ENCODE peak calls at places on chromosomes 11 and 22, in five cellular contexts. U, G, X, V and B are unnamed samples.

GRCh38 chr11:123537726-123538125 is 107.7 kb downstream of the GRAMD1B start:
- DNase-seq in U (peak; percentile 52), G (no peak), X (no peak), V (no peak), B (no peak)

GRCh38 chr11:18364495-18365047 is 29.8 kb upstream of the LDHA start:
- DNase-seq in U (no peak), G (no peak), X (no peak), V (no peak), B (no peak)

GRCh38 chr11:120381401-120381800 is 45.2 kb downstream of the ARHGEF12 start:
- DNase-seq in U (no peak), G (no peak), X (no peak), V (no peak), B (no peak)

GRCh38 chr22:44618400-44618799 is 83.6 kb upstream of the PRR5 start:
- DNase-seq in U (no peak), G (no peak), X (no peak), V (no peak), B (no peak)

GRCh38 chr11:118009821-118010737 is 23.9 kb downstream of the IL10RA start:
- DNase-seq in U (peak; percentile 26), G (no peak), X (no peak), V (no peak), B (no peak)

GRCh38 chr22:40323681-40324083 is 22.6 kb upstream of the ADSL start:
- DNase-seq in U (no peak), G (no peak), X (no peak), V (no peak), B (no peak)

GRCh38 chr11:50072226-50073112 is 39.8 kb downstream of the OR4C45 start:
- DNase-seq in U (no peak), G (no peak), X (no peak), V (no peak), B (no peak)

GRCh38 chr11:94933225-94934130 is 39.9 kb downstream of the CWC15 start:
- DNase-seq in U (peak; percentile 50), G (no peak), X (peak; percentile 31), V (peak; percentile 46), B (no peak)

GRCh38 chr11:73521621-73522020 is 76.3 kb downstream of the FAM168A start:
- DNase-seq in U (no peak), G (no peak), X (no peak), V (no peak), B (no peak)

GRCh38 chr22:43303166-43303565 is 40.0 kb downstream of the SCUBE1 start:
- DNase-seq in U (no peak), G (peak; percentile 7), X (no peak), V (no peak), B (no peak)

GRCh38 chr11:127037001-127037400 is 36.4 kb upstream of the KIRREL3 start:
- DNase-seq in U (no peak), G (no peak), X (no peak), V (no peak), B (no peak)

GRCh38 chr11:105577645-105578044 is 32.2 kb upstream of the GRIA4 start:
- DNase-seq in U (no peak), G (no peak), X (no peak), V (no peak), B (no peak)
- TF ChIP-seq CTCF in U (peak; percentile 42), G (no peak), X (no peak), V (no peak), B (no peak)

DNA sequence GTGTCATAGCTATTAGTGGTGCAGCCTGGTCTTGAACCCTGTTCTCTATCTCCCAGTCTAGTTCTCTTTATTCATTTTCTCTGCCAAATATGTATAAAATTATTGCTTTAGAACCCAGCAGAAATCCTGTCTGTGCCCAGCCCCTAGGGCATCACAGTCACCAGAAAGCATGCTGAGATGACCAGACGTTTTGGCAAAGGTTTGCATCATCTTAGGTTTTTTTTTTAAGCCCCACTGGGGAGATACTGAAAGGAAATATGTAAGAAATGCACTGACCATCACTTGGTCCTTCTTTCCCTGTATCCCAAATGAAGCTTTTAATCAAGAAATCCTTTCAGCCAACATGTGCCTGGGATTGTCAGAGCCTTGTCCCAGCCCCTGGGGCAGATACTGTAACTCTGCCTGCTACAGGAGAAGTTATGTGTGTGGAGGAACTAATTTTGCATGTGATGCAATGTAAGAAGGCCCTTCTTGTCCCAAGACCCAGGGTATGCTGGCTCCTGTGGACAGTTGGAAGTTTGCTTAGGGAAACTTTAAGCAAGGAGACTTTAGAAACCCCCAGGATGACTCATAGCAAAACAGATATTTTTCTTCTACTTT is 65.5 kb downstream of the PPFIBP2 start:
- DNase-seq in U (peak; percentile 44), G (no peak), X (peak; percentile 55), V (no peak), B (no peak)
- H3K4me1 ChIP-seq in U (peaks cover 49% of the 10 kb centered on the region), G (no peaks in the 10 kb centered on the region), X (peaks cover 96% of the 10 kb centered on the region), V (peaks cover 90% of the 10 kb centered on the region), B (peaks cover 34% of the 10 kb centered on the region)

GRCh38 chr11:61853698-61854169 is 25.6 kb downstream of the FADS2 start:
- DNase-seq in U (no peak), G (no peak), X (no peak), V (no peak), B (no peak)

GRCh38 chr11:61850687-61851086 is 22.6 kb downstream of the FADS2 start:
- DNase-seq in U (no peak), G (no peak), X (no peak), V (no peak), B (no peak)

GRCh38 chr11:61851128-61851899 is 23.2 kb downstream of the FADS2 start:
- DNase-seq in U (no peak), G (no peak), X (no peak), V (peak; percentile 72), B (no peak)

GRCh38 chr11:61854206-61854875 is 26.2 kb downstream of the FADS2 start:
- DNase-seq in U (no peak), G (no peak), X (no peak), V (no peak), B (no peak)

DNA sequence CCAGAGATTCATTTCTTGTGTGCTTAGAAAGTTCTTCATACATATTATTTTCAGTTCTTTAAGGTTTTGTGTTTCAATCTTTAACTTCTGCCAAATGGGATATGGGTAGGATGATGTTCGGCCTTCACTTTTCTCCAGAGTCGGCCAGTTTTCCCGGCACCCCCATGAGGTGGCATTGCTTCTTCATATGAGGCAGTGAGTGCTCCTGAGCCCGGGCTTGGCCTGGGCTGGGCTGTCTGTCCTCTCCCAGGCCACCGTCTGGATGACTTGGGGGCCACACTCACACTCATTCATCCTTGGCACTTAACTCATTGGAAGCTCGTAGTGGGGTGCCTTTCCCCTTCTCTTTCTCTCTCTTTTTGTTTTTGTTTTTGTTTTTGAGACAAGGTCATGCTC is 23.8 kb downstream of the FADS2 start:
- DNase-seq in U (no peak), G (no peak), X (no peak), V (no peak), B (no peak)
- H3K27ac ChIP-seq in U (no peak overlapping the region), G (no peak overlapping the region), X (peak overlapping the region; percentile 30), V (peak overlapping the region; percentile 78), B (no peak overlapping the region)

GRCh38 chr11:3055881-3056280 is 1.3 kb downstream of the CARS1 start:
- DNase-seq in U (no peak), G (no peak), X (peak; percentile 10), V (no peak), B (no peak)

GRCh38 chr11:3060436-3061025 is 3.3 kb upstream of the CARS1 start:
- DNase-seq in U (no peak), G (no peak), X (no peak), V (no peak), B (no peak)

GRCh38 chr11:3057069-3057963 is at the start of gene CARS1:
- DNase-seq in U (peak; percentile 84), G (peak; percentile 90), X (peak; percentile 95), V (peak; percentile 97), B (peak; percentile 94)

GRCh38 chr11:3056296-3057068 is 741 bp downstream of the CARS1 start:
- DNase-seq in U (no peak), G (no peak), X (peak; percentile 17), V (no peak), B (no peak)

GRCh38 chr11:3058753-3059664 is 1.8 kb upstream of the CARS1 start:
- DNase-seq in U (peak; percentile 81), G (no peak), X (peak; percentile 25), V (no peak), B (no peak)
- TF ChIP-seq CTCF in U (no peak), G (no peak), X (no peak), V (no peak), B (no peak)

DNA sequence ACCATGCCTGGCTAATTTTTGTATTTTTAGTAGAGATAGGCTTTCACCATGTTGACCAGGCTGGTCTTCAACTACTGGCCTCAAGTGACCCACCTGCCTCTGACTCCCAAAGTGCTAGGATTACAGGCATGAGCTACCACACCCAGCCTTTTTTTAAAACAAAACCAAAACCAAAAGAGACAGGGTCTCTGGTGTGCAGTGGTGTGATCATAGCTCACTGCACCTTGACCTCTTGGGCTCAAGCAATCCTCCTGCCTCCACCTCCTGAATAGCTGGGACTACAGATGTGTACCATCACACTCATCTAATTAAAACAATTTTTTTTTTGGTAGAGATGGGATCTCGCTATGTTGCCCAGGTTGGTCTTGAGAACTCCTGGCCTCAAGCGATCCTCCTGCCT is 77.7 kb downstream of the PTPRJ start:
- DNase-seq in U (no peak), G (no peak), X (no peak), V (no peak), B (no peak)
- H3K4me1 ChIP-seq in U (peaks cover 92% of the 10 kb centered on the region), G (peaks cover 5% of the 10 kb centered on the region), X (no peaks in the 10 kb centered on the region), V (peaks cover 16% of the 10 kb centered on the region), B (peaks cover 6% of the 10 kb centered on the region)

GRCh38 chr11:65295571-65296338 is 18.9 kb upstream of the CDC42EP2 start:
- DNase-seq in U (no peak), G (no peak), X (no peak), V (no peak), B (no peak)
- H3K27ac ChIP-seq in U (peak overlapping the region; percentile 9), G (no peak overlapping the region), X (peak overlapping the region; percentile 79), V (peak overlapping the region; percentile 90), B (no peak overlapping the region)

DNA sequence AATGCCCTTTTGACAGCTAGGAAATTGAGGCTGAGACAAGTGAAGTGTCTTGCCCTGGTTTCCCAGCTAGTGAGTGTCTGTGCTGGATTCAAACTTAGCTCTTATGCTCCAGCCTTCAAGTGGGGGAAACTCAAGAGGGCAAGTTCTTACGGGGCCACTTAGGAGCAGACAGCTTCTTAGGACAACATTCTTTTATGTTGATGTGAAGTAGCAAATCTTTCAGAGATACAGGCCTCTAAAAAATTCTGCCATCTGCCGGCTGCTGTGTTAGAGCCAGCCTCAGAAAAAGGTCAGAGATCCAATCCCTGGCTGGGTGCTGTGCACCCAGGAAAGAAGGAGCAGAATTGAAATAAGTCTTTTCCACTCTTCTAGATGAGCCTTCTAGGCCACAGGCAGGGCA is 26.6 kb downstream of the TIMP3 start:
- DNase-seq in U (no peak), G (no peak), X (no peak), V (no peak), B (peak; percentile 15)
- TF ChIP-seq CTCF in U (no peak), G (no peak), X (no peak), V (peak; percentile 45), B (no peak)

GRCh38 chr11:125071831-125072209 is 8.7 kb downstream of the SLC37A2 start:
- DNase-seq in U (no peak), G (no peak), X (no peak), V (no peak), B (no peak)
- H3K4me1 ChIP-seq in U (peaks cover 51% of the 10 kb centered on the region), G (no peaks in the 10 kb centered on the region), X (peaks cover 4% of the 10 kb centered on the region), V (no peaks in the 10 kb centered on the region), B (no peaks in the 10 kb centered on the region)